ENCODE peak calls at places on chromosome 1, in nine cellular contexts. O, D, T, B, X, C, Y, R and J are unnamed samples.

GRCh38 chr1:96416111-96416595 is 305.4 kb upstream of the PTBP2 start:
- DNase-seq in O (peak), D (no peak), T (no peak), B (peak), X (no peak), C (no peak), Y (peak), R (no peak), J (no peak)

GRCh38 chr1:203325004-203325417 is 19.7 kb downstream of the BTG2 start:
- DNase-seq in O (no peak), D (peak), T (no peak), B (no peak), X (peak), C (no peak), Y (no peak), R (peak), J (peak)

GRCh38 chr1:246595146-246595545 is 28.9 kb downstream of the CNST start:
- DNase-seq in O (no peak), D (no peak), T (no peak), B (no peak), X (no peak), C (no peak), Y (no peak), R (no peak), J (no peak)

GRCh38 chr1:212916395-212917133 is 33.8 kb upstream of the VASH2 start:
- DNase-seq in O (no peak), D (peak), T (peak), B (peak), X (no peak), C (peak), Y (peak), R (no peak), J (no peak)

GRCh38 chr1:4215391-4215790 is 315.3 kb upstream of the C1orf174 start:
- DNase-seq in O (no peak), D (no peak), T (no peak), B (no peak), X (no peak), C (no peak), Y (no peak), R (no peak), J (no peak)

GRCh38 chr1:59308839-59309238 is 11.9 kb downstream of the FGGY start:
- DNase-seq in O (no peak), D (no peak), T (no peak), B (no peak), X (no peak), C (no peak), Y (no peak), R (no peak), J (no peak)

GRCh38 chr1:202004711-202005110 is 5.7 kb upstream of the ELF3 start:
- DNase-seq in O (no peak), D (no peak), T (no peak), B (no peak), X (no peak), C (no peak), Y (no peak), R (peak), J (no peak)

GRCh38 chr1:245337829-245338484 is 183.2 kb downstream of the KIF26B start:
- DNase-seq in O (no peak), D (no peak), T (no peak), B (no peak), X (no peak), C (no peak), Y (no peak), R (no peak), J (no peak)

GRCh38 chr1:31483012-31483946 is 70.3 kb downstream of the SERINC2 start:
- DNase-seq in O (peak), D (no peak), T (no peak), B (no peak), X (no peak), C (no peak), Y (no peak), R (no peak), J (no peak)

GRCh38 chr1:48841466-48841865 is 64.8 kb upstream of the BEND5 start:
- DNase-seq in O (no peak), D (no peak), T (no peak), B (no peak), X (no peak), C (no peak), Y (no peak), R (no peak), J (no peak)

GRCh38 chr1:226706664-226707063 is 32.4 kb downstream of the ITPKB start:
- DNase-seq in O (no peak), D (no peak), T (no peak), B (no peak), X (no peak), C (no peak), Y (no peak), R (no peak), J (no peak)

GRCh38 chr1:145981299-145981600 is 15.1 kb downstream of the TXNIP start:
- DNase-seq in O (no peak), D (no peak), T (no peak), B (no peak), X (no peak), C (no peak), Y (no peak), R (no peak), J (no peak)

GRCh38 chr1:221961532-221962292 is 219.8 kb upstream of the DUSP10 start:
- DNase-seq in O (peak), D (no peak), T (no peak), B (no peak), X (peak), C (no peak), Y (no peak), R (no peak), J (no peak)

GRCh38 chr1:2805801-2806430 is 4.4 kb upstream of the TTC34 start:
- DNase-seq in O (no peak), D (no peak), T (no peak), B (peak), X (no peak), C (peak), Y (peak), R (no peak), J (no peak)

GRCh38 chr1:95287078-95287477 is 53.1 kb downstream of the RWDD3 start:
- DNase-seq in O (no peak), D (no peak), T (no peak), B (no peak), X (no peak), C (no peak), Y (no peak), R (no peak), J (no peak)

GRCh38 chr1:111133863-111134262 is 6.0 kb downstream of the DRAM2 start:
- DNase-seq in O (no peak), D (no peak), T (no peak), B (no peak), X (no peak), C (no peak), Y (no peak), R (no peak), J (no peak)

GRCh38 chr1:204438628-204439027 is 27.0 kb upstream of the PPP1R15B start:
- DNase-seq in O (peak), D (no peak), T (no peak), B (peak), X (no peak), C (no peak), Y (no peak), R (no peak), J (no peak)

GRCh38 chr1:206631085-206631509 is 4.2 kb upstream of the DYRK3 start:
- DNase-seq in O (peak), D (peak), T (no peak), B (no peak), X (no peak), C (peak), Y (peak), R (no peak), J (no peak)

GRCh38 chr1:204198978-204199340 is 2.7 kb upstream of the KISS1 start:
- DNase-seq in O (no peak), D (no peak), T (no peak), B (no peak), X (no peak), C (no peak), Y (no peak), R (no peak), J (no peak)